ENCODE peak calls at places on chromosome 2, in six cellular contexts. O, I, H, Y, T and L are unnamed samples.

GRCh38 chr2:128563348-128563687 is 244.7 kb upstream of the HS6ST1 start:
- DNase-seq in H (no peak), O (no peak), T (peak), Y (peak), I (no peak), L (no peak)

GRCh38 chr2:11008773-11009172 is 97.0 kb downstream of the KCNF1 start:
- DNase-seq in H (no peak), T (no peak), O (no peak), Y (no peak), I (no peak), L (no peak)

GRCh38 chr2:85755122-85756027 is 1.6 kb downstream of the ATOH8 start:
- DNase-seq in I (no peak), T (peak), Y (no peak), H (no peak), O (no peak), L (peak)

GRCh38 chr2:90221300-90221651 is 1529.8 kb downstream of the RPIA start:
- DNase-seq in Y (no peak), H (no peak), O (peak), I (no peak), T (no peak), L (no peak)

GRCh38 chr2:74286725-74287124 is 56.5 kb downstream of the SLC4A5 start:
- DNase-seq in T (peak), I (no peak), H (no peak), Y (no peak), O (no peak), L (no peak)

GRCh38 chr2:241898681-241899270 is 29.2 kb downstream of the RTP5 start:
- DNase-seq in H (no peak), Y (no peak), O (no peak), I (no peak), T (no peak), L (no peak)

GRCh38 chr2:186891219-186891621 is 42.2 kb upstream of the ZSWIM2 start:
- DNase-seq in Y (no peak), H (no peak), O (no peak), I (no peak), T (peak), L (no peak)

GRCh38 chr2:9812945-9813311 is 30.3 kb upstream of the TAF1B start:
- DNase-seq in Y (no peak), O (no peak), H (no peak), I (no peak), T (no peak), L (no peak)

GRCh38 chr2:239528146-239528545 is 127.3 kb upstream of the HDAC4 start:
- DNase-seq in I (no peak), O (no peak), T (no peak), H (no peak), Y (no peak), L (no peak)

GRCh38 chr2:160616149-160616548 is 122.5 kb upstream of the RBMS1 start:
- DNase-seq in H (no peak), Y (no peak), I (no peak), O (no peak), T (no peak), L (no peak)

GRCh38 chr2:109226128-109226527 is 97.1 kb downstream of the SH3RF3 start:
- DNase-seq in I (no peak), T (peak), O (no peak), H (no peak), Y (no peak), L (no peak)

GRCh38 chr2:174450021-174450816 is 36.6 kb downstream of the GPR155 start:
- DNase-seq in Y (no peak), T (no peak), O (no peak), I (no peak), H (no peak), L (no peak)

GRCh38 chr2:80365762-80366161 is 61.2 kb upstream of the LRRTM1 start:
- DNase-seq in I (no peak), Y (no peak), T (no peak), H (no peak), O (peak), L (no peak)

GRCh38 chr2:109160714-109161440 is 31.9 kb downstream of the SH3RF3 start:
- DNase-seq in Y (no peak), O (no peak), I (no peak), T (no peak), H (no peak), L (no peak)

GRCh38 chr2:151260492-151261239 is 997 bp downstream of the RBM43 start:
- DNase-seq in O (peak), I (no peak), Y (no peak), T (peak), H (no peak), L (no peak)

GRCh38 chr2:180905002-180905401 is 75.4 kb upstream of the UBE2E3 start:
- DNase-seq in Y (no peak), H (no peak), I (no peak), T (no peak), O (no peak), L (no peak)

DNA sequence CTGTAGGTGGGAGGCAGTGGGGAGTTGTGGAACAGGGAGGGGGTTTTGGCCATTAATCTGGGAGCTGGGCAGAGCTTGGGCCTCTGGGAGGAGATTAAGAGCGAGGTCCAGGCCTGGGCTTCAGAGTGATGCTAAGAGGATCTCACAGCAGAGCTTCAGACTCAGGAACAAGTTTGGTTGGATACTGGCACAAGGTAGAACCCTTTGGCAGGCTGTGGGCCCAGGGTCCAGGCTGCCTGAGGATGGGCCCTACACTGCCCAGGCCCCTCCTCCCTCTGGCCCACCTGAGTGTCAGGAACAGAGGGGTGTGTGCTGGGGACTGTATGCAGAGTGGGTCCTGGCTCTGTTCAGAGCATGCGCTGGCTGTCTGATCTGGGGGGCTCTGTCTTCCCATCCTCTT is 334.9 kb downstream of the CYP26B1 start:
- DNase-seq in I (no peak), H (no peak), Y (no peak), O (no peak), T (no peak), L (no peak)
- TF ChIP-seq CTCF in I (no peak), H (no peak), Y (no peak), O (no peak), T (no peak), L (no peak)

GRCh38 chr2:179898873-179899272 is 37.5 kb upstream of the ZNF385B start:
- DNase-seq in Y (no peak), O (peak), I (peak), T (peak), H (no peak), L (peak)
- TF ChIP-seq CTCF in Y (no peak), O (peak), I (peak), T (peak), H (no peak), L (peak)

GRCh38 chr2:196171248-196171871 is at the start of gene STK17B:
- DNase-seq in Y (peak), T (peak), H (peak), O (peak), I (peak), L (peak)
- TF ChIP-seq CTCF in Y (peak), T (no peak), H (no peak), O (no peak), I (no peak), L (no peak)

DNA sequence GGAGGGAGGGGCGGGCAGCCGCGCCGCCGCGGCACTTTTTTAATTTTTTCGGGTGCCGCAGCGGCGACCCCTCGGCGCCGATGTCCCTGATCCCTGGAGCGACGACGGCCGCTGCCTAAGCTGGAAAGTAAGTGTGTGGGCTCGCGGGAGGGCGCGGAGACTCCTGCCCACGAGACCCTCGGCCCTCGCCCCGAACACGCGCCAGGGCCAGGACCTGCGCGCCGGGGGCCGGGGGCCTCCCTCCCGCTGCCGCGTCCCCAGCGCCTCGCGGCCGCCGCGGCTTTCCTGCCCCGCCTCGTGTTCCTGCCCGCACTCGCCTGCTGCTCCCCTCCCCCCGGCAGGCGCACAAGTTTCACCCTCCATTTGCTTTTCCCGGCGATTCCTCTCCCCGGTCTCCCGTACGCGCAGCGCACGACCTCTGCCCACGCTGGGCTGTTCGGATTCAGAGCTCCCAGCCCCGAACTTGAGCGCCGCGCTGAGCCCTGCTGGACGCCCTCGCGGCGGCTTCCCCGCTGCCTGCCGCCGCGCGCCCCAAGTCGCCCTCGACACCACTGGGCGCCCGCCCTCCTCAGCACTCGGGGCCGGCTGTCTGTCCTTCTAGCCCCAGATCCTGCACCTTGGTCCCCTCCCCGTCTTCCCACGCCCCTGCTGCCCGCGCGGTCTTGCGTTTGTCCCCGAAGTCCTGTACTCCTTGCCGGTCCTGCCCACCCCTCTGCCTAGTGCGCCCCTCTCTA is 507 bp downstream of the PKP4 start:
- DNase-seq in H (peak), Y (peak), I (peak), T (peak), O (peak), L (peak)
- TF ChIP-seq CTCF in H (no peak), Y (no peak), I (no peak), T (peak), O (no peak), L (no peak)

DNA sequence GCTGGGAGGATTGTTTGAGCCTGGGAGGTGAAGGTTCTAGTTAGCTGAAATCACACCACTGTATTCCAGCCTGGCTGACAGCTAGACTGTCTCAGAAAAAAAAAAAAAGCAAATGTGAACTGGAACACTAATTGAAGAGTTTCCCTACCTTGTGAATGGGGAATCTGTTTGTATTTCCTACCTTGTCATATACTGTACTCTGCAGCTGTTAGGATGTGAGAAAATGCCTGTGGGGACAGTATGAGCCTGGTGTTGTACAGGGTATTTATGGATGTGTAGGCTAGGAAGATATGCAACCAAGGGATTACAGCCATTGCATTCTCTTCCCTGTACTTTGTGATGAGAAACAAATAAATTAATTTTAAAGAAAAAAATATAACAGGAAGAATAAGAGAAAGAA is 113.3 kb upstream of the FAM117B start:
- DNase-seq in H (no peak), O (no peak), Y (no peak), T (no peak), I (no peak), L (no peak)
- TF ChIP-seq CTCF in H (no peak), O (no peak), Y (no peak), T (no peak), I (no peak), L (no peak)

GRCh38 chr2:95231723-95232122 is 24.4 kb downstream of the ZNF892 start:
- DNase-seq in I (peak), Y (no peak), T (peak), H (no peak), O (peak), L (peak)
- TF ChIP-seq CTCF in I (peak), Y (no peak), T (peak), H (peak), O (peak), L (peak)

GRCh38 chr2:237597680-237598145 is 7.2 kb upstream of the RAB17 start:
- DNase-seq in O (no peak), I (no peak), T (no peak), H (no peak), Y (no peak), L (no peak)

GRCh38 chr2:237598468-237599208 is 8.1 kb upstream of the RAB17 start:
- DNase-seq in T (no peak), O (no peak), Y (no peak), H (no peak), I (no peak), L (no peak)

GRCh38 chr2:237594514-237594871 is 4.0 kb upstream of the RAB17 start:
- DNase-seq in I (no peak), T (no peak), Y (no peak), O (no peak), H (no peak), L (no peak)

GRCh38 chr2:237596856-237597679 is 6.5 kb upstream of the RAB17 start:
- DNase-seq in T (no peak), I (no peak), Y (no peak), H (no peak), O (no peak), L (no peak)

GRCh38 chr2:237596518-237596855 is 6.0 kb upstream of the RAB17 start:
- DNase-seq in I (no peak), Y (no peak), T (no peak), H (no peak), O (no peak), L (no peak)
- TF ChIP-seq CTCF in I (no peak), Y (no peak), T (no peak), H (no peak), O (no peak), L (no peak)